ENCODE peak calls at places on chromosomes 3 and 15, in eight cellular contexts. X is left ventricle myocardium inferior, R is psoas muscle, H is tibial nerve, L is astrocyte of the cerebellum, P is fibroblast of pulmonary artery, G is HCT116, S is PC-3. O is an unnamed sample.

GRCh38 chr15:72237286-72238224 is 6.6 kb upstream of the PKM start:
- DNase-seq in L (peak), P (peak), X (no peak), H (peak), R (peak), G (peak), S (peak), O (peak)

GRCh38 chr15:68559342-68560310 is 19.2 kb upstream of the CORO2B start:
- DNase-seq in X (peak), L (peak), P (peak), H (peak), R (peak), S (peak), G (peak), O (peak)

GRCh38 chr3:56053727-56054126 is 414.5 kb downstream of the ERC2 start:
- DNase-seq in L (no peak), G (no peak), H (no peak), R (no peak), S (no peak), X (no peak), P (no peak), O (no peak)

GRCh38 chr15:51131596-51132290 is 37.0 kb upstream of the TNFAIP8L3 start:
- DNase-seq in X (no peak), P (peak), R (no peak), L (no peak), S (no peak), H (no peak), G (no peak), O (no peak)

GRCh38 chr3:16721494-16721893 is 116.3 kb upstream of the DAZL start:
- DNase-seq in P (no peak), G (no peak), S (no peak), H (no peak), X (no peak), R (no peak), L (no peak), O (no peak)

GRCh38 chr3:37590328-37591079 is 271.2 kb upstream of the CTDSPL start:
- DNase-seq in P (peak), X (peak), R (peak), L (no peak), S (no peak), H (peak), G (no peak), O (no peak)

GRCh38 chr3:13683772-13684171 is 134.8 kb downstream of the FBLN2 start:
- DNase-seq in G (no peak), H (no peak), L (no peak), X (no peak), P (no peak), R (no peak), S (no peak), O (no peak)

GRCh38 chr3:45333549-45333948 is 54.8 kb upstream of the LARS2 start:
- DNase-seq in P (peak), L (peak), S (peak), H (no peak), G (no peak), X (no peak), R (no peak), O (no peak)

GRCh38 chr3:32421991-32422859 is 30.6 kb downstream of the CMTM7 start:
- DNase-seq in S (peak), G (peak), H (peak), L (peak), X (peak), R (peak), P (peak), O (peak)

GRCh38 chr3:141895731-141896130 is 19.3 kb downstream of the ATP1B3 start:
- DNase-seq in L (no peak), G (no peak), P (no peak), X (no peak), R (no peak), H (no peak), S (no peak), O (no peak)

GRCh38 chr3:49900491-49901153 is 3.1 kb downstream of the MST1R start:
- DNase-seq in R (peak), X (peak), H (no peak), S (peak), L (no peak), P (peak), G (peak), O (peak)

DNA sequence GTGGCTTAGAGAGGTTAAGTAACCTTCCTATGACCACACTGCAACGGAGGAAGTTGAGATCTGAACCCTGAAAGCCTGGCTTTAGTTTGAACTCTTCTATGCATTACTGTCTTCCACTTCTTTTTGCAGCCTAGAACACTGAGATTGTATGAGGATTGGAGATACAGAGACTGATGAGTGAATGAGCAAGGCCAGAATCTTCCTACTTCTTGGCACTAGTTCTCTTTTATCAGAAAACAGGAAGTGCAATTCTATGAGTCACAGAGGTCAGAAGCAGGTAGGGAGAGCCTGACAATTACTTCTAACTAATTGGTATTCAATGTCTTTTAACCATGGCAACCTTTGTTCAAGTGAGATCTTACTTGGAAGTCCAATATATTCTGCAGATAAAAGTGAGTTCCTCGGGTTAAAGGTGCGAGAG is 219.0 kb downstream of the SHQ1 start:
- DNase-seq in G (no peak), H (no peak), S (peak), X (no peak), P (peak), R (no peak), L (no peak), O (no peak)
- H3K4me3 ChIP-seq in G (no peak), H (no peak), S (no peak), X (no peak), P (no peak), R (no peak), L (no peak), O (no peak)

GRCh38 chr15:95948371-95948770 is 382.1 kb upstream of the NR2F2 start:
- DNase-seq in X (no peak), L (no peak), H (no peak), G (no peak), P (no peak), R (no peak), S (no peak), O (no peak)
- H3K4me3 ChIP-seq in X (no peak), L (no peak), H (no peak), G (no peak), P (no peak), R (no peak), S (no peak), O (no peak)

DNA sequence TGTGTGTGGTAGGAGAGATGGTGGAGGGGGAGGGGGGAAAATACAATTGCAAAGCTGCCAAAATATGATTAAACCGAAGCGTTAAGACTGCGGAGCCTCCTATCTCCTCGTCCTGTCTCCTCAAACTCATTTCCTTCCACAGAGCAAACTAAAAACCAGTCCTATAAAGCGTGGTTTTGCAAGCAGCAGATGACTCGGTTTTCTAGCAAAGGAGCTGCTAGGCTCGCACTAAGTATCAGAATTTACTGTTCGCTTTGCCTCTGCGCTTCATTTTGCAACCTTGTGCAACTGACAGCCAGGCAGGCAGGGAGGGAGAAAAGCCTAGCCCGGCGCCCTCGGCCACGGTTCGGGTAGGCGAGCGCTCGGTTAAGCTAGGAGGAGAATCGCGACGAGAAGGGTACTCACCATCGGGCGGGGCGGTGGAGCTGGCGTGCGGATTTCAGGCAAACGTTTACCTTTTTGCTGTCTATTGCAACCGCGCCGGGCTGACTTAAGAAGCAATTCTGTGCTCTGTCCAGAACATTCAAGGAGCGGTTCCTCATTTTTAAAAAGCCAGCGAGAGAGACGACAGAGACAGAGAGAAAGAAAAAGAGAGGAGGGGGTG is 3.8 kb upstream of the NR2F2 start:
- DNase-seq in G (no peak), X (peak), L (no peak), S (peak), R (peak), P (peak), H (peak), O (no peak)
- H3K4me3 ChIP-seq in G (peak), X (peak), L (peak), S (peak), R (peak), P (peak), H (peak), O (peak)

DNA sequence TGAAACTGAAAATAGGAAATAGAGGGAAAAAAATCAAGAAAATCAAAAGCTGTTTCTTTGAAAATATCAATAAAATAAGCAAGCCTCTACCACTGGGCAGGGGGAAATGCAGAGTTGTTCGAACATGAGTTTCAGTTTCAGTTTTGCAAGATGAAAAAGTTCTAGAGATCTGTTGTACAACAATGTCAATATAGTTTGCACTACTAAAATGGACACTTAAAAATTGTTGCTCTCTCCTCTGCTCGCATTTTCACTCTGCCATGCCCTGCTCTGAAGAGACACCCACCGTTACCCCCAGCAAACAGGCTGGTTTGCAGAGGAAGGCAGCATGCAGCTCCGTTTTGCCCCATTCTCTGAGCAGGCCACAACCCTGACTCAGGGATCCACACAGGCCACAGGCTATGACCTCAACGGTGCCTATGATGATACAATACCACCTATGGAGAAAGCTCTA is 64.5 kb downstream of the ZNF148 start:
- DNase-seq in S (no peak), H (no peak), L (no peak), X (no peak), G (no peak), P (no peak), R (no peak), O (no peak)
- H3K4me3 ChIP-seq in S (no peak), H (no peak), L (no peak), X (peak), G (no peak), P (no peak), R (peak), O (no peak)

DNA sequence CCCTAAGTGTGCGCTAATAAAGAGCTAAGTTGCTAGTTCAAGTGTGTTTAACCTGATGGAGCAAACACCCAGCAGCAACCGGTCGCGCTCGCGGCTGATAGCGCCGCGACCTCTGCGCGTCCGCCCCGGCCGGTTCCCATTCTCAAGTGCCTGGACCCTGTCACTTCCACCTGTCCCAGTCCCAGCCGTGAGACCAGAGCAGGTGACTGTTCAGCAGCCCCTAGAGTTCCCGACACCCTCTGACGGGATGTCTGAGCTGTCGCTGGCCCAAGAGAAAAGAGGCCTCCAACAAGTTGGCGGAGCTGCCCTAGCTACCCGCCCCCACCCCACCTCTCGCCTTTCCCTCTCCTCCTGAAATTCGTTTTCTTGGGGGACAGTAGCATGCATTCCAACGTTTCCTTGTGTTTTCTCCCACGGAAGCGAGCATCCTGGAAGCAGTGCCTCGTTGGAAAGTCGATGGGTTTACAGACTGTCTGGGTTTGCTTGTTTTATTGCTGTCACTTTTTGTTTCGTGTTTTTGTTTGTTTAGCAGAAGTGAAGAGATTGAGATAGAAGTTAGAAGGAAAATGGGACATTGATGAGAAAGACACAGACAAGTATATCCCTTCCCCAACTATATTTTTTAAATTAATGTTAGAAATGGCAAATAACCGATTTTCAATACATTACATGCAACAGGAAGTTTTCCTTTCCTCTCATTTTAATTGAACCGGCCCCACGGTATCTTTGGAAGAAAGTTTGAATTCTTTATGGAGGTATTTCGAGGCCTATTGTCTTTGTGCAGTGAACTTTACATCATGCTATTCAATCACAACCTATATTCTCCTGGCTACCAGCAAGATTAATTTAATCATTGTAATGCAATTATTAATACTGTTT is 3.2 kb upstream of the MECOM start:
- DNase-seq in H (no peak), L (no peak), X (no peak), S (no peak), P (no peak), G (no peak), R (no peak), O (no peak)
- H3K4me3 ChIP-seq in H (no peak), L (no peak), X (no peak), S (no peak), P (no peak), G (no peak), R (no peak), O (no peak)